ENCODE peak calls at places on chromosomes 11 and 22, in nine cellular contexts. X is RWPE2; G is Right ventricle myocardium superior; E is foreskin keratinocyte; Q is heart left ventricle; D is left lung; F is activated CD4-positive, alpha-beta T cell treated with anti-CD3 and anti-CD28 coated beads for 36 hours; I is HepG2; W is K562. N is an unnamed sample.

GRCh38 chr11:68942751-68943271 is 38.0 kb downstream of the MRGPRD start:
- ATAC-seq in D (peak; percentile 20), E (no peak), G (peak; percentile 27), I (peak; percentile 28), X (peak; percentile 20), W (no peak), Q (no peak), F (no peak), N (peak; percentile 84)

GRCh38 chr11:2760196-2760871 is 60.5 kb upstream of the KCNQ1OT1 start:
- ATAC-seq in X (no peak), D (no peak), W (no peak), F (no peak), Q (no peak), I (peak; percentile 55), G (no peak), E (no peak), N (no peak)

GRCh38 chr22:35575116-35575748 is 34.6 kb downstream of the RASD2 start:
- ATAC-seq in E (no peak), W (peak; percentile 64), F (no peak), G (peak; percentile 32), X (no peak), I (no peak), Q (no peak), D (no peak), N (peak; percentile 53)

GRCh38 chr11:46381836-46382643 is 571 bp downstream of the MDK start:
- ATAC-seq in I (peak; percentile 1), F (peak; percentile 17), Q (no peak), D (peak; percentile 1), X (peak; percentile 29), W (peak; percentile 24), E (peak; percentile 6), G (no peak), N (no peak)

GRCh38 chr11:34214961-34215805 is 109.8 kb downstream of the NAT10 start:
- ATAC-seq in D (peak; percentile 51), G (no peak), F (peak; percentile 99), I (no peak), E (peak; percentile 99), X (peak; percentile 97), W (no peak), Q (no peak), N (peak; percentile 88)

GRCh38 chr11:111298466-111299110 is at the start of gene POU2AF3:
- ATAC-seq in W (no peak), I (peak; percentile 74), G (peak; percentile 55), E (peak; percentile 40), X (peak; percentile 49), Q (no peak), F (no peak), D (no peak), N (peak; percentile 67)

GRCh38 chr11:95229199-95230053 is 1.6 kb downstream of the SESN3 start:
- ATAC-seq in D (no peak), E (no peak), Q (no peak), W (no peak), F (no peak), G (no peak), I (no peak), X (no peak), N (no peak)

GRCh38 chr11:94132152-94132558 is 3.5 kb downstream of the PANX1 start:
- ATAC-seq in E (peak; percentile 53), I (no peak), Q (no peak), G (no peak), W (no peak), X (peak; percentile 32), F (no peak), D (no peak), N (no peak)

GRCh38 chr11:35151241-35151640 is 12.3 kb downstream of the CD44 start:
- ATAC-seq in G (no peak), W (no peak), Q (no peak), X (no peak), E (peak; percentile 34), F (no peak), I (no peak), D (peak; percentile 38), N (no peak)

GRCh38 chr22:31952459-31952858 is 8.1 kb downstream of the YWHAH start:
- ATAC-seq in D (peak; percentile 76), I (no peak), G (peak; percentile 49), E (peak; percentile 88), Q (no peak), W (no peak), F (no peak), X (peak; percentile 90), N (no peak)

GRCh38 chr11:77634724-77635123 is 2.9 kb downstream of the CLNS1A start:
- ATAC-seq in I (no peak), G (no peak), E (no peak), Q (no peak), W (peak; percentile 19), F (no peak), D (no peak), X (no peak), N (no peak)

GRCh38 chr22:17974703-17975372 is 49.5 kb downstream of the MICAL3 start:
- ATAC-seq in D (no peak), W (no peak), F (peak; percentile 39), I (no peak), Q (no peak), E (no peak), G (no peak), X (no peak), N (peak; percentile 94)

GRCh38 chr22:29224859-29225410 is 19.2 kb downstream of the EMID1 start:
- ATAC-seq in W (no peak), E (no peak), F (no peak), I (no peak), Q (no peak), D (peak; percentile 4), X (no peak), G (no peak), N (no peak)

N was measured in stimulated activated memory B cell treated with anti-CD40 and anti-IgM and Interleukin-4, amounts not matched to agents 10 μg/mL and 1 μg/mL and 100 μg/mL, for 72 hours.